ENCODE peak calls at places on chromosomes 1 and 21, in six cellular contexts. One of them, this sample, is unnamed.

GRCh38 chr21:22020221-22020620 is 1022.0 kb downstream of the NCAM2 start:
- DNase-seq in GM10248: no peak
- DNase-seq in left ventricle myocardium superior: no peak
- DNase-seq in germinal center: no peak
- DNase-seq in astrocyte: no peak
- DNase-seq in G401: no peak
- DNase-seq in this sample: no peak

GRCh38 chr1:14519976-14520375 is 78.5 kb upstream of the KAZN start:
- DNase-seq in germinal center: no peak
- DNase-seq in left ventricle myocardium superior: no peak
- DNase-seq in astrocyte: no peak
- DNase-seq in G401: no peak
- DNase-seq in GM10248: no peak
- DNase-seq in this sample: no peak

GRCh38 chr21:35652196-35652595 is 408.1 kb downstream of the SETD4 start:
- DNase-seq in G401: no peak
- DNase-seq in germinal center: no peak
- DNase-seq in astrocyte: no peak
- DNase-seq in left ventricle myocardium superior: no peak
- DNase-seq in GM10248: no peak
- DNase-seq in this sample: no peak

GRCh38 chr1:206952182-206952581 is 5.9 kb upstream of the PIGR start:
- DNase-seq in GM10248: no peak
- DNase-seq in astrocyte: peak; percentile 18
- DNase-seq in G401: no peak
- DNase-seq in germinal center: no peak
- DNase-seq in left ventricle myocardium superior: no peak
- DNase-seq in this sample: no peak

GRCh38 chr1:21706151-21706835 is 37.1 kb upstream of the RAP1GAP start:
- DNase-seq in GM10248: no peak
- DNase-seq in left ventricle myocardium superior: no peak
- DNase-seq in astrocyte: no peak
- DNase-seq in G401: no peak
- DNase-seq in germinal center: peak; percentile 10
- DNase-seq in this sample: no peak

GRCh38 chr1:29504266-29504665 is 267.9 kb downstream of the PTPRU start:
- DNase-seq in astrocyte: peak; percentile 5
- DNase-seq in germinal center: no peak
- DNase-seq in G401: no peak
- DNase-seq in GM10248: no peak
- DNase-seq in left ventricle myocardium superior: no peak
- DNase-seq in this sample: no peak

GRCh38 chr1:92709738-92710137 is 75.2 kb downstream of the EVI5 start:
- DNase-seq in left ventricle myocardium superior: no peak
- DNase-seq in GM10248: no peak
- DNase-seq in G401: no peak
- DNase-seq in astrocyte: peak; percentile 86
- DNase-seq in germinal center: no peak
- DNase-seq in this sample: no peak

GRCh38 chr21:45590726-45591618 is 48.7 kb upstream of the SLC19A1 start:
- DNase-seq in astrocyte: no peak
- DNase-seq in GM10248: peak; percentile 68
- DNase-seq in G401: no peak
- DNase-seq in left ventricle myocardium superior: peak; percentile 58
- DNase-seq in germinal center: no peak
- DNase-seq in this sample: peak; percentile 34

GRCh38 chr21:45228171-45228641 is 59.5 kb downstream of the POFUT2 start:
- DNase-seq in GM10248: no peak
- DNase-seq in astrocyte: peak; percentile 99
- DNase-seq in G401: no peak
- DNase-seq in left ventricle myocardium superior: no peak
- DNase-seq in germinal center: no peak
- DNase-seq in this sample: no peak

GRCh38 chr1:61079276-61079897 is 3.0 kb upstream of the NFIA start:
- DNase-seq in left ventricle myocardium superior: no peak
- DNase-seq in G401: peak; percentile 44
- DNase-seq in GM10248: no peak
- DNase-seq in germinal center: no peak
- DNase-seq in astrocyte: no peak
- DNase-seq in this sample: no peak

GRCh38 chr1:100606438-100606837 is 68.5 kb downstream of the GPR88 start:
- DNase-seq in G401: no peak
- DNase-seq in germinal center: no peak
- DNase-seq in left ventricle myocardium superior: peak; percentile 45
- DNase-seq in GM10248: no peak
- DNase-seq in astrocyte: peak; percentile 44
- DNase-seq in this sample: peak; percentile 44

GRCh38 chr1:67888208-67888607 is 54.9 kb upstream of the GNG12 start:
- DNase-seq in GM10248: no peak
- DNase-seq in astrocyte: no peak
- DNase-seq in left ventricle myocardium superior: no peak
- DNase-seq in germinal center: no peak
- DNase-seq in G401: no peak
- DNase-seq in this sample: no peak

GRCh38 chr1:204495078-204495753 is 611 bp upstream of the PIK3C2B start:
- DNase-seq in GM10248: peak; percentile 54
- DNase-seq in germinal center: peak; percentile 63
- DNase-seq in left ventricle myocardium superior: no peak
- DNase-seq in astrocyte: no peak
- DNase-seq in G401: peak; percentile 60
- DNase-seq in this sample: no peak

GRCh38 chr1:6183520-6183989 is 3.4 kb upstream of the CHD5 start:
- DNase-seq in astrocyte: no peak
- DNase-seq in left ventricle myocardium superior: no peak
- DNase-seq in GM10248: no peak
- DNase-seq in germinal center: no peak
- DNase-seq in G401: no peak
- DNase-seq in this sample: no peak

GRCh38 chr1:228471762-228472398 is 15.3 kb upstream of the RNF187 start:
- DNase-seq in left ventricle myocardium superior: no peak
- DNase-seq in G401: peak; percentile 41
- DNase-seq in germinal center: peak; percentile 53
- DNase-seq in astrocyte: no peak
- DNase-seq in GM10248: peak; percentile 61
- DNase-seq in this sample: no peak

GRCh38 chr1:204445860-204446412 is 34.3 kb upstream of the PPP1R15B start:
- DNase-seq in left ventricle myocardium superior: peak; percentile 67
- DNase-seq in astrocyte: no peak
- DNase-seq in GM10248: peak; percentile 56
- DNase-seq in G401: no peak
- DNase-seq in germinal center: peak; percentile 63
- DNase-seq in this sample: no peak

GRCh38 chr1:180484490-180484889 is 17.9 kb downstream of the ACBD6 start:
- DNase-seq in G401: no peak
- DNase-seq in germinal center: no peak
- DNase-seq in GM10248: no peak
- DNase-seq in left ventricle myocardium superior: no peak
- DNase-seq in astrocyte: no peak
- DNase-seq in this sample: no peak

GRCh38 chr1:44867801-44868200 is 24.7 kb upstream of the PTCH2 start:
- DNase-seq in astrocyte: no peak
- DNase-seq in left ventricle myocardium superior: no peak
- DNase-seq in germinal center: no peak
- DNase-seq in GM10248: no peak
- DNase-seq in G401: no peak
- DNase-seq in this sample: no peak

GRCh38 chr1:214551052-214551435 is 358 bp downstream of the PTPN14 start:
- DNase-seq in germinal center: peak; percentile 7
- DNase-seq in left ventricle myocardium superior: peak; percentile 75
- DNase-seq in G401: no peak
- DNase-seq in GM10248: peak; percentile 46
- DNase-seq in astrocyte: no peak
- DNase-seq in this sample: peak; percentile 66

GRCh38 chr1:236495359-236496120 is 28.2 kb upstream of the LGALS8 start:
- DNase-seq in G401: no peak
- DNase-seq in astrocyte: no peak
- DNase-seq in left ventricle myocardium superior: no peak
- DNase-seq in germinal center: no peak
- DNase-seq in GM10248: no peak
- DNase-seq in this sample: no peak

GRCh38 chr1:231419738-231420298 is 2.3 kb downstream of the EGLN1 start:
- DNase-seq in GM10248: no peak
- DNase-seq in left ventricle myocardium superior: no peak
- DNase-seq in G401: no peak
- DNase-seq in astrocyte: no peak
- DNase-seq in germinal center: no peak
- DNase-seq in this sample: no peak

This sample was measured in left cardiac atrium.